ENCODE peak calls at places on chromosome X, in five cellular contexts. E, Z, F, I and W are unnamed samples.

GRCh38 chrX:21374163-21374993 is at the start of gene CNKSR2:
- DNase-seq in E (no peak), Z (peak), F (peak), I (peak), W (peak)

GRCh38 chrX:5724123-5724522 is 504.5 kb downstream of the NLGN4X start:
- DNase-seq in E (no peak), Z (no peak), F (no peak), I (no peak), W (no peak)

GRCh38 chrX:153510383-153510782 is 7.1 kb upstream of the ATP2B3 start:
- DNase-seq in E (no peak), Z (no peak), F (no peak), I (no peak), W (no peak)

GRCh38 chrX:10157545-10157944 is 770 bp downstream of the CLCN4 start:
- DNase-seq in E (no peak), Z (no peak), F (no peak), I (no peak), W (peak)

GRCh38 chrX:110683925-110684324 is 111.7 kb downstream of the CHRDL1 start:
- DNase-seq in E (no peak), Z (no peak), F (no peak), I (no peak), W (no peak)

GRCh38 chrX:11899091-11899490 is 141.1 kb downstream of the MSL3 start:
- DNase-seq in E (no peak), Z (no peak), F (no peak), I (no peak), W (peak)

GRCh38 chrX:112945796-112946195 is 105.2 kb upstream of the AMOT start:
- DNase-seq in E (no peak), Z (no peak), F (no peak), I (no peak), W (no peak)

GRCh38 chrX:397575-397974 is 10.9 kb upstream of the PPP2R3B start:
- DNase-seq in E (peak), Z (no peak), F (peak), I (no peak), W (peak)

GRCh38 chrX:131728295-131729145 is 184.6 kb downstream of the OR13H1 start:
- DNase-seq in E (no peak), Z (no peak), F (no peak), I (no peak), W (peak)
- TF ChIP-seq CTCF in E (no peak), Z (no peak), F (no peak), I (no peak), W (peak)

DNA sequence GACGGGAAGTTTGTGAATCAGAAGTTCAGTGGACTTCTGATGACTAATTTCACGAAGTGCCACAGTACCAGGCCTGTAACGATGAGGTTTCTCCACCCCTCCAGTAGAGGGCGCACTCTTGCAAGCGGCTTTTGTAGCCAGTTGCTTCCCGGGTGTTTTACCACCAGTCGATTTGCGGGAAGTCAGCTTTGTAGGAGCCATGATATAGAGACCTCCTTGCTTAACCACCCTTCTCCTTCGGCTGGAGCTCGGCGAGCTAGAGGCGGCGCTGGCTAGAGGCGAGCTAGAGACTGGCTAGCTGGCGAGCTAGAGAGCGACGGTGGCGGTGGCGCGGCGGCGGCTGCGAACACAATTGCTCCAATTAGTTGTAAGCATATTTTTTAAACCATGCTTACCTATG is 72.0 kb downstream of the IL1RAPL1 start:
- DNase-seq in E (no peak), Z (no peak), F (no peak), I (no peak), W (no peak)
- TF ChIP-seq CTCF in E (peak), Z (no peak), F (peak), I (peak), W (peak)

GRCh38 chrX:43629229-43629628 is 26.9 kb upstream of the MAOA start:
- DNase-seq in E (no peak), Z (no peak), F (no peak), I (no peak), W (no peak)

GRCh38 chrX:43631841-43632240 is 24.3 kb upstream of the MAOA start:
- DNase-seq in E (no peak), Z (no peak), F (no peak), I (no peak), W (no peak)

GRCh38 chrX:43633081-43633480 is 23.0 kb upstream of the MAOA start:
- DNase-seq in E (no peak), Z (no peak), F (no peak), I (no peak), W (no peak)

DNA sequence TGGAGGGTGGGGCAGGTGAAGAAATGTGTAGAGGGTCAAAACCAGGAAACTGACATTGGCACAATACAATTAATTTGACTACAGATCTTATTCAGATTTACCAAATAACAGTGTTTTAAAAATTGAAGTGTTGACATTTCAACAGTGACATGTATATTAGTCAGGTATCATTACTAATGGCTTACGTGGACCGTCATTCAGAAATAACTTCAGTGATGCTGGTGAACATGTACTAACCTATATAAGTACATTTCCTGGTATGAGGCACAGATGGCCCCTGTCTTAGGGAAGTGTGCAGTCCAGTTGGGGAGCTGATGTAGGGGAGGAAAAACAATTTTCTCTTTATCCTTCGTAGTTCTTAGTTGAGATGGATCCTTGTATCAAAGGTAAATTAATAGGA is 22.3 kb upstream of the MAOA start:
- DNase-seq in E (no peak), Z (no peak), F (no peak), I (no peak), W (no peak)
- TF ChIP-seq CTCF in E (no peak), Z (no peak), F (no peak), I (no peak), W (no peak)

GRCh38 chrX:31497086-31497485 is 425.2 kb upstream of the FTHL17 start:
- DNase-seq in E (no peak), Z (no peak), F (no peak), I (no peak), W (peak)
- TF ChIP-seq CTCF in E (no peak), Z (no peak), F (no peak), I (no peak), W (no peak)

GRCh38 chrX:43655151-43655676 is 885 bp upstream of the MAOA start:
- DNase-seq in E (no peak), Z (no peak), F (peak), I (no peak), W (peak)
- TF ChIP-seq CTCF in E (no peak), Z (no peak), F (no peak), I (peak), W (no peak)

DNA sequence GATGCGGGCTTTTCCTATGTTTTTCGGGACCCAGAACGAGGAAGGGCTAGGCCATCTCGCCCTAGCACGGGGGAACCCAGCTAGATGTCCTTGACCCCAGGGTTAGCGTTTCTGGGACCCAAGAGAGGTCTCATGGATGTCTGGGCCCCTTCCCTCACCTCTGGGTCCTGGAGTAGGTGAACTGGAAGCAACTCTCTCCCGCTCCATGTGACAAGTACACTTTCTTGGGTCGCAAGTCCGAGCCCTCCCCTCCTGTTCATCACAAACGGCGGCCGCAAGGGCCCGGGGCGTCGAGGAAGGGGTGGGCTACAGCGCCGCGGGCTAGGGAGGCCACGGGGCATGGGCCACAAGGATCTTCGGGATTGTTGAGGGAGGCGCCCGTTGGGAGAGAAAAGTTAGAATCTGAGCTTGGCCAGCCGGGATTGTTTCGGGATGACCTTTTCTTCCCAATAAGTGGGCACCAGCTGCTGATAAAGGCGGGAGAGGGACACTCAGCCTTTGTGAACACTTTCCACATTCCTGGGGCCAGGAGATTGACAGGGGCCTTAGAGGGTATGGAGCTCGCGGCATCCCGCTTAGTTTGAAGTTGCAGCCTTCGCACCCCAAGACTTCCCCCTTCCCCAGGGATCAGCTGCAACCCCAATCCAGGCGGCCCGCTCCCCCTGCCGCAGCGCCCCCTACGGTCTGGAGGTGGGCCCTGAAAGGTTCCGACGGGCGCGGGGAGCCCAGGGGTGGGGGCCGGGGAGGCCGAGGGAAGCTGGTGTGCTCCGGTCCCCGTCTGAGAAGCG is 137.0 kb upstream of the ZIC3 start:
- DNase-seq in E (no peak), Z (no peak), F (peak), I (no peak), W (no peak)
- TF ChIP-seq CTCF in E (peak), Z (no peak), F (peak), I (no peak), W (peak)